ENCODE peak calls at places on chromosomes 7 and 10, in eight cellular contexts. T is H1, M is fibroblast of mammary gland, Y is Panc1, C is tibial artery, P is dorsolateral prefrontal cortex, Z is kidney epithelial cell, X is mammary epithelial cell. R is an unnamed sample.

GRCh38 chr7:65216469-65216868 is 157.2 kb upstream of the ZNF92 start:
- DNase-seq in T (peak; percentile 63), M (peak; percentile 23), Y (peak; percentile 17), C (no peak), P (no peak), Z (no peak), X (peak; percentile 52), R (no peak)

GRCh38 chr10:5266804-5267203 is 70.2 kb downstream of the AKR1C4 start:
- DNase-seq in T (no peak), M (no peak), Y (no peak), C (no peak), P (no peak), Z (no peak), X (no peak), R (no peak)

GRCh38 chr10:30806824-30807223 is 177.3 kb upstream of the LYZL2 start:
- DNase-seq in T (no peak), M (no peak), Y (no peak), C (no peak), P (no peak), Z (no peak), X (no peak), R (no peak)

GRCh38 chr10:3757638-3758490 is 27.1 kb downstream of the KLF6 start:
- DNase-seq in T (no peak), M (no peak), Y (peak; percentile 53), C (no peak), P (no peak), Z (peak; percentile 87), X (peak; percentile 96), R (no peak)

GRCh38 chr10:6044651-6045599 is 17.2 kb downstream of the IL2RA start:
- DNase-seq in T (no peak), M (no peak), Y (no peak), C (no peak), P (no peak), Z (no peak), X (no peak), R (no peak)

GRCh38 chr10:99845837-99846382 is 63.5 kb downstream of the ABCC2 start:
- DNase-seq in T (no peak), M (peak; percentile 97), Y (peak; percentile 89), C (peak; percentile 84), P (peak; percentile 78), Z (peak; percentile 76), X (peak; percentile 86), R (no peak)

GRCh38 chr7:28613262-28613661 is 200.9 kb downstream of the CREB5 start:
- DNase-seq in T (no peak), M (no peak), Y (no peak), C (no peak), P (no peak), Z (no peak), X (peak; percentile 9), R (no peak)

GRCh38 chr7:101308245-101309085 is 13.1 kb downstream of the IFT22 start:
- DNase-seq in T (no peak), M (peak; percentile 41), Y (no peak), C (no peak), P (no peak), Z (no peak), X (peak; percentile 73), R (no peak)

GRCh38 chr7:47941136-47941844 is 7.0 kb downstream of the PKD1L1 start:
- DNase-seq in T (no peak), M (peak; percentile 87), Y (no peak), C (no peak), P (no peak), Z (no peak), X (peak; percentile 66), R (no peak)

GRCh38 chr7:41222704-41223103 is 480.2 kb downstream of the INHBA start:
- DNase-seq in T (no peak), M (peak; percentile 60), Y (no peak), C (no peak), P (no peak), Z (no peak), X (peak; percentile 83), R (no peak)

GRCh38 chr10:119726291-119727261 is 726 bp downstream of the INPP5F start:
- DNase-seq in T (no peak), M (no peak), Y (no peak), C (no peak), P (no peak), Z (no peak), X (no peak), R (no peak)

GRCh38 chr7:1103009-1103788 is 15.3 kb downstream of the GPER1 start:
- DNase-seq in T (no peak), M (no peak), Y (no peak), C (no peak), P (no peak), Z (no peak), X (no peak), R (peak; percentile 43)

GRCh38 chr10:97673736-97674525 is 13.1 kb downstream of the AVPI1 start:
- DNase-seq in T (no peak), M (peak; percentile 86), Y (no peak), C (no peak), P (no peak), Z (no peak), X (peak; percentile 65), R (no peak)

GRCh38 chr7:109259151-109259550 is 689.5 kb downstream of the DNAJB9 start:
- DNase-seq in T (no peak), M (no peak), Y (no peak), C (no peak), P (no peak), Z (no peak), X (no peak), R (no peak)

GRCh38 chr10:25867321-25867720 is 66.7 kb upstream of the MYO3A start:
- DNase-seq in T (no peak), M (peak; percentile 1), Y (no peak), C (no peak), P (no peak), Z (no peak), X (no peak), R (no peak)

GRCh38 chr7:100674441-100675407 is 1.2 kb downstream of the GNB2 start:
- DNase-seq in T (no peak), M (no peak), Y (no peak), C (peak; percentile 76), P (no peak), Z (no peak), X (peak; percentile 26), R (no peak)

GRCh38 chr7:16416289-16417282 is 4.8 kb downstream of the CRPPA start:
- DNase-seq in T (no peak), M (peak; percentile 86), Y (no peak), C (no peak), P (no peak), Z (no peak), X (peak; percentile 80), R (no peak)

GRCh38 chr7:36865019-36865418 is 140.7 kb upstream of the AOAH start:
- DNase-seq in T (no peak), M (no peak), Y (no peak), C (no peak), P (no peak), Z (no peak), X (no peak), R (no peak)

GRCh38 chr10:132516771-132517725 is 20.5 kb upstream of the INPP5A start:
- DNase-seq in T (peak; percentile 47), M (peak; percentile 97), Y (peak; percentile 72), C (peak; percentile 99), P (peak; percentile 56), Z (peak; percentile 88), X (peak; percentile 61), R (peak; percentile 96)

GRCh38 chr7:46603780-46604725 is 683.0 kb upstream of the IGFBP3 start:
- DNase-seq in T (no peak), M (peak; percentile 93), Y (no peak), C (peak; percentile 98), P (no peak), Z (no peak), X (no peak), R (no peak)

GRCh38 chr10:125707852-125708468 is 11.5 kb upstream of the EDRF1 start:
- DNase-seq in T (no peak), M (peak; percentile 22), Y (no peak), C (no peak), P (no peak), Z (peak; percentile 49), X (peak; percentile 26), R (no peak)

GRCh38 chr7:123327661-123328060 is 127.9 kb upstream of the SLC13A1 start:
- DNase-seq in T (no peak), M (no peak), Y (no peak), C (no peak), P (no peak), Z (no peak), X (no peak), R (no peak)

GRCh38 chr7:47371317-47371716 is 210.6 kb downstream of the TNS3 start:
- DNase-seq in T (no peak), M (no peak), Y (no peak), C (no peak), P (no peak), Z (no peak), X (no peak), R (no peak)

GRCh38 chr7:50595538-50596102 is 30.4 kb upstream of the DDC start:
- DNase-seq in T (no peak), M (peak; percentile 76), Y (no peak), C (no peak), P (peak; percentile 61), Z (no peak), X (peak; percentile 49), R (no peak)
- TF ChIP-seq CTCF in T (peak; percentile 67), M (peak; percentile 59), Y (peak; percentile 76), C (peak; percentile 51), P (peak; percentile 49), Z (peak; percentile 46), X (peak; percentile 58), R (peak; percentile 66)

GRCh38 chr7:144100607-144101006 is 8.8 kb upstream of the OR2A2 start:
- DNase-seq in T (no peak), M (no peak), Y (no peak), C (no peak), P (no peak), Z (no peak), X (no peak), R (no peak)
- TF ChIP-seq CTCF in T (no peak), M (no peak), Y (no peak), C (no peak), P (no peak), Z (no peak), X (no peak), R (no peak)

GRCh38 chr10:43170491-43170890 is 32.2 kb downstream of the CSGALNACT2 start:
- DNase-seq in T (no peak), M (peak; percentile 26), Y (no peak), C (no peak), P (no peak), Z (no peak), X (no peak), R (no peak)
- TF ChIP-seq CTCF in T (no peak), M (peak; percentile 32), Y (peak; percentile 53), C (no peak), P (no peak), Z (peak; percentile 21), X (peak; percentile 33), R (peak; percentile 66)

DNA sequence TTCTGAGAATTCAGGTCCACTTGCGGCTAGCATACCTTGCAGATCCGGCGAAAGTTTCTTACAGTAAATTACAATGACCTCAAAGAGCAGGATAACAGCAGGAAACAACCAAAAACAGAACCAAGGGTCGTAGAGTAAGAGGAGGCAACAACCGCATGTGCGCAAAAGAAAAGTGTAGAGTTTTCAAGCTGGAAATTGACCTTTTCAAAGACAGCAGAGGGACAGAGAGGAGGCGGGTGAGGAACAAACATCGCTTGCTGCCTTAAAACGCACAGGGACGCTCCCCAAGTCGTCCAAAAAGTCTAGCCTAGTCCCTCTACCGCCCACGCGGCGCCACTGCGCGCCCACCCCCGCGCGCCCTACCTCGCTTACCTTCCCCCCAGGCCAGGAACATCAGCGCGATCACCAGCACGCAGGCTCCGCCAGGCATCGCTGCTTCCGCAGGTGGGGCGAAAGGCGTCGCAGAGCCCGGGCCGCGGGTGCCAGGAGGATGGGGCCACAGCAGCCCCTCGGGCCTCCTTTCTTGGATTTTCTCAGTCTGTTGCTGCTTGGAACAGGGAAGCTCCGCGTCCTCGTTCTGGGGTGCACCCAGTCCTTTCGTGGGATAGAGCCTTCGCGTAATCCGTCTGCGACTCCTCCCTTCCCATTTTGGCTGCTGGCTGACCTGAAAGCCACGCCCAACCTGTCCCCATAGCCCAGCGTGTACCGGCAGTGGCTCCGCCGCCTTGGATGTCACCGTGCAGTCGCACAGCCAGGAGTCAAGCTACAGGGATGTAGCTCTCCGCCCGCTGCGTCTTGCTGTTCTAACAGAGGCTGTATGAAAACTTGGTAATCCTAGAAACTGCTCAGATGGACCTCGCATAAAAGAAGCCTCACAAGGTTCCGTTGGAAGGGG is at the start of gene VWDE:
- DNase-seq in T (no peak), M (peak; percentile 10), Y (peak; percentile 30), C (no peak), P (peak; percentile 31), Z (no peak), X (peak; percentile 28), R (peak; percentile 82)
- TF ChIP-seq CTCF in T (no peak), M (no peak), Y (no peak), C (no peak), P (no peak), Z (no peak), X (peak; percentile 9), R (no peak)

R was measured in chondrocyte.